ENCODE peak calls at places on chromosome 12, in nine cellular contexts. T, N, W, Y, K, C, P, Z and F are unnamed samples.

GRCh38 chr12:29517265-29517664 is 19.8 kb upstream of the OVCH1 start:
- DNase-seq in K (no peak), P (peak; percentile 21), N (no peak), C (no peak), Y (no peak), W (no peak), T (no peak), Z (no peak), F (no peak)

GRCh38 chr12:64780531-64781373 is 21.5 kb upstream of the GNS start:
- DNase-seq in K (peak; percentile 27), C (peak; percentile 74), W (no peak), Y (no peak), N (peak; percentile 81), Z (peak; percentile 52), T (no peak), P (peak; percentile 83), F (no peak)

GRCh38 chr12:113919791-113920190 is 46.3 kb downstream of the RBM19 start:
- DNase-seq in T (no peak), N (no peak), K (no peak), P (no peak), W (no peak), Z (no peak), Y (no peak), C (no peak), F (no peak)

GRCh38 chr12:54926246-54926645 is 58.3 kb downstream of the TESPA1 start:
- DNase-seq in K (no peak), P (no peak), C (no peak), W (no peak), T (no peak), Y (no peak), Z (no peak), N (no peak), F (no peak)

GRCh38 chr12:89906824-89907223 is 198.2 kb upstream of the ATP2B1 start:
- DNase-seq in K (no peak), N (no peak), W (no peak), Z (no peak), T (no peak), C (no peak), P (no peak), Y (no peak), F (no peak)

GRCh38 chr12:916240-916639 is 33.3 kb downstream of the RAD52 start:
- DNase-seq in Y (peak; percentile 42), N (no peak), Z (no peak), W (no peak), T (no peak), C (no peak), K (no peak), P (peak; percentile 30), F (no peak)

GRCh38 chr12:91040356-91040755 is 17.5 kb downstream of the KERA start:
- DNase-seq in T (peak; percentile 47), C (no peak), K (no peak), N (no peak), P (no peak), W (no peak), Y (no peak), Z (no peak), F (no peak)

GRCh38 chr12:207804-208203 is 6.2 kb downstream of the SLC6A12 start:
- DNase-seq in Z (no peak), Y (no peak), T (no peak), K (no peak), W (no peak), P (no peak), N (no peak), C (no peak), F (no peak)

GRCh38 chr12:52054231-52054837 is 3.1 kb downstream of the NR4A1 start:
- DNase-seq in K (peak; percentile 33), W (no peak), P (peak; percentile 46), T (no peak), Z (peak; percentile 51), C (no peak), N (no peak), Y (no peak), F (no peak)

GRCh38 chr12:109797905-109798669 is 35.1 kb downstream of the TRPV4 start:
- DNase-seq in C (no peak), T (no peak), N (peak; percentile 30), Y (no peak), Z (no peak), K (no peak), P (no peak), W (no peak), F (no peak)
- TF ChIP-seq CTCF in C (no peak), T (peak; percentile 13), N (peak; percentile 48), Y (peak; percentile 17), Z (no peak), K (no peak), P (no peak), W (no peak), F (peak; percentile 8)

DNA sequence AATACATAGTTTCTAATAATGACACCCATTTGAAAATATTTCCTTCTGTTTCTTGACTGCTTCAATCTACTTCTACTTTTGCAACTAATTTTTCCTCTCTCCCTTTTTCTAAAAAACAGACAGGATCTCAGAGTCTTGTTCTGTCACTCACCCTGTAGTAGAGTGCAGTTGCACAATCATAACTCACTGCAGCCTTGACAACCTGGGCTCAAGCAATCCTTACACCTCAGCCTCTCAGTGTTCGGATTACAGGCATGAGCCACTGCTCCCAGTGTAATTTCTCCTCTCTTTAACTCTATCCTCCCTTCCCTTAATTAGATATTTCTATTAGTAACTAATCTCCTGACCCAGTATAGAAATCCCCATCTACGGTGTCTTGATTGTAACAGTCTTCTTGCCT is 45.4 kb downstream of the SENP1 start:
- DNase-seq in W (no peak), K (no peak), C (no peak), Y (no peak), T (no peak), P (no peak), Z (no peak), N (no peak), F (no peak)
- H3K36me3 ChIP-seq in W (peaks cover 71% of the 10 kb centered on the region), K (no peaks in the 10 kb centered on the region), C (peaks cover 6% of the 10 kb centered on the region), Y (no peaks in the 10 kb centered on the region), T (peaks cover 19% of the 10 kb centered on the region), P (peaks cover 5% of the 10 kb centered on the region), Z (peaks cover 52% of the 10 kb centered on the region), N (peaks cover 22% of the 10 kb centered on the region), F (no peaks in the 10 kb centered on the region)

GRCh38 chr12:109302358-109302757 is 6.7 kb downstream of the FOXN4 start:
- DNase-seq in Y (no peak), K (no peak), N (no peak), W (no peak), C (no peak), P (no peak), Z (no peak), T (no peak), F (no peak)
- TF ChIP-seq CTCF in Y (peak; percentile 22), K (no peak), N (no peak), W (no peak), C (no peak), P (no peak), Z (no peak), T (no peak), F (no peak)

DNA sequence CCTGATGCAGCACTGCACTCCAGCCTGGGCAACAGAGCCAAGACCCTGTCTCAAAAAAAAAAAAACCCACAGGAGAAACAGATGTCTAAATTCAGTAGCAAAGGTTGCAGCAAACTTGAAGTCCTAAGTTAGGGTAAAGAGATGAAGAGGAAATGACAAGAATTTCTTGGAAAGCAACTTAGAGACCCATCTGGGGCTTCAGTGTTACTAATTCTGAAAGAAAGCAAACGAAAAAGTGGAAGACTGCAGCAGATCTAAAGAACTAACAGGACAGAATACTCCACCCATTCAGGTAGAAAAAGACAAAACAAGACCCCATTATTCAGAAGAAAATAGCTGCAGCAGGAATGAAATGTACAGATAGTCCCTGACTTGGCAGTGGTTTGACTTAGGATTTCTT is 31.9 kb downstream of the RESF1 start:
- DNase-seq in W (no peak), P (no peak), Y (no peak), N (no peak), Z (no peak), K (no peak), T (no peak), C (no peak), F (no peak)
- H3K36me3 ChIP-seq in W (peaks cover 60% of the 10 kb centered on the region), P (no peaks in the 10 kb centered on the region), Y (no peaks in the 10 kb centered on the region), N (peaks cover 17% of the 10 kb centered on the region), Z (peaks cover 14% of the 10 kb centered on the region), K (no peaks in the 10 kb centered on the region), T (peaks cover 6% of the 10 kb centered on the region), C (peaks cover 24% of the 10 kb centered on the region), F (no peaks in the 10 kb centered on the region)

GRCh38 chr12:39675263-39675662 is 55.7 kb upstream of the ABCD2 start:
- DNase-seq in W (no peak), P (no peak), N (no peak), T (no peak), Z (no peak), K (no peak), C (no peak), Y (no peak), F (no peak)
- TF ChIP-seq CTCF in W (no peak), P (no peak), N (no peak), T (no peak), Z (no peak), K (no peak), C (no peak), Y (no peak), F (no peak)

GRCh38 chr12:112087055-112087850 is 21.3 kb downstream of the NAA25 start:
- DNase-seq in Z (no peak), Y (no peak), W (no peak), C (no peak), P (no peak), K (no peak), T (no peak), N (no peak), F (no peak)

GRCh38 chr12:112091563-112091962 is 17.0 kb downstream of the NAA25 start:
- DNase-seq in C (no peak), W (no peak), T (no peak), N (no peak), P (no peak), Z (no peak), K (no peak), Y (no peak), F (no peak)

GRCh38 chr12:112087851-112088250 is 20.7 kb downstream of the NAA25 start:
- DNase-seq in P (no peak), T (peak; percentile 41), Z (no peak), C (no peak), Y (no peak), W (no peak), K (no peak), N (no peak), F (no peak)
- H3K36me3 ChIP-seq in P (no peaks in the 10 kb centered on the region), T (peaks cover 27% of the 10 kb centered on the region), Z (peaks cover 70% of the 10 kb centered on the region), C (peaks cover 21% of the 10 kb centered on the region), Y (no peaks in the 10 kb centered on the region), W (peaks cover 60% of the 10 kb centered on the region), K (no peaks in the 10 kb centered on the region), N (peaks cover 12% of the 10 kb centered on the region), F (peaks cover 5% of the 10 kb centered on the region)

GRCh38 chr12:31250179-31250578 is 75.8 kb downstream of the SINHCAF start:
- DNase-seq in T (no peak), N (no peak), W (no peak), Z (no peak), C (no peak), Y (no peak), K (no peak), P (no peak), F (no peak)
- TF ChIP-seq CTCF in T (no peak), N (no peak), W (no peak), Z (no peak), C (no peak), Y (no peak), K (no peak), P (no peak), F (no peak)